ENCODE peak calls at places on chromosomes 11 and 22, in ten cellular contexts. O, L, Z, V, E, G, N, P, X and Q are unnamed samples.
A peak's percentile ranks its signal among the peaks of the same experiment; 100 is the strongest.

GRCh38 chr11:124915541-124916369 is 3.3 kb upstream of the HEPN1 start:
- DNase-seq in P (no peak), L (no peak), N (no peak), O (no peak), X (no peak), Z (no peak), G (no peak), V (no peak), E (no peak), Q (no peak)

GRCh38 chr22:42743501-42743991 is 22.9 kb upstream of the A4GALT start:
- DNase-seq in N (peak; percentile 98), X (no peak), P (no peak), E (peak; percentile 26), L (peak; percentile 97), O (peak; percentile 60), V (no peak), G (peak; percentile 76), Z (peak; percentile 39), Q (no peak)

GRCh38 chr11:59846556-59846955 is 1.3 kb upstream of the CBLIF start:
- DNase-seq in G (no peak), P (no peak), Z (no peak), N (no peak), E (no peak), X (no peak), V (no peak), L (no peak), O (no peak), Q (no peak)

GRCh38 chr11:82365351-82365750 is 368.3 kb downstream of the FAM181B start:
- DNase-seq in O (no peak), G (no peak), N (no peak), V (no peak), P (no peak), E (no peak), Z (no peak), X (no peak), L (no peak), Q (no peak)

GRCh38 chr11:102446606-102447005 is 6.0 kb downstream of the TMEM123 start:
- DNase-seq in G (no peak), P (no peak), L (no peak), Z (no peak), O (no peak), N (peak; percentile 27), V (no peak), X (no peak), E (no peak), Q (no peak)

GRCh38 chr22:48663297-48663696 is 1164.4 kb downstream of the BRD1 start:
- DNase-seq in G (peak; percentile 33), E (no peak), V (no peak), L (no peak), Z (no peak), P (no peak), X (no peak), N (no peak), O (no peak), Q (peak; percentile 26)

GRCh38 chr11:488062-488461 is 19.0 kb downstream of the RNH1 start:
- DNase-seq in N (no peak), P (no peak), E (no peak), L (no peak), Z (no peak), O (no peak), G (no peak), V (no peak), X (no peak), Q (peak; percentile 70)

GRCh38 chr11:115580927-115581680 is 76.9 kb upstream of the CADM1 start:
- DNase-seq in Z (peak; percentile 49), P (no peak), O (no peak), N (no peak), E (no peak), X (peak; percentile 72), V (no peak), G (no peak), L (no peak), Q (no peak)

GRCh38 chr22:24871611-24872205 is 65.7 kb downstream of the SGSM1 start:
- DNase-seq in V (no peak), L (no peak), N (no peak), Z (no peak), X (no peak), O (no peak), E (no peak), G (no peak), P (no peak), Q (no peak)

GRCh38 chr11:72141066-72141465 is 5.5 kb downstream of the FOLR3 start:
- DNase-seq in O (no peak), N (peak; percentile 86), V (no peak), X (no peak), E (no peak), L (no peak), P (peak; percentile 23), G (no peak), Z (no peak), Q (no peak)

GRCh38 chr11:69567951-69568808 is 72.8 kb upstream of the CCND1 start:
- DNase-seq in E (no peak), V (no peak), G (no peak), N (no peak), X (no peak), L (no peak), P (no peak), O (no peak), Z (no peak), Q (no peak)

GRCh38 chr11:126397016-126397415 is 41.5 kb downstream of the ST3GAL4 start:
- DNase-seq in O (no peak), X (no peak), E (no peak), P (no peak), N (no peak), Z (no peak), V (no peak), G (no peak), L (no peak), Q (no peak)

GRCh38 chr11:3674189-3674588 is 3.0 kb upstream of the CHRNA10 start:
- DNase-seq in X (no peak), O (no peak), L (no peak), P (no peak), E (no peak), G (peak; percentile 10), V (no peak), Z (no peak), N (no peak), Q (no peak)

GRCh38 chr11:29159552-29160465 is 857.0 kb downstream of the KCNA4 start:
- DNase-seq in G (peak; percentile 82), X (peak; percentile 50), N (peak; percentile 64), L (peak; percentile 54), V (peak; percentile 70), O (no peak), P (no peak), Z (peak; percentile 51), E (peak; percentile 33), Q (peak; percentile 27)

GRCh38 chr11:708511-708910 is 2.5 kb downstream of the EPS8L2 start:
- DNase-seq in E (no peak), X (no peak), Z (no peak), O (no peak), G (no peak), N (no peak), L (peak; percentile 43), V (no peak), P (no peak), Q (peak; percentile 66)